ENCODE peak calls at places on chromosome 14, in five cellular contexts. One of them, this sample, is unnamed.

GRCh38 chr14:101880016-101880297 is 84.4 kb upstream of the DYNC1H1 start:
- DNase-seq in SK-N-SH: no peak
- DNase-seq in K562: no peak
- DNase-seq in A549: no peak
- DNase-seq in HepG2: no peak
- DNase-seq in this sample: no peak

GRCh38 chr14:39434401-39434800 is 2.2 kb upstream of the FBXO33 start:
- DNase-seq in SK-N-SH: no peak
- DNase-seq in HepG2: no peak
- DNase-seq in A549: no peak
- DNase-seq in K562: no peak
- DNase-seq in this sample: no peak

GRCh38 chr14:32594766-32595165 is 265.7 kb downstream of the AKAP6 start:
- DNase-seq in A549: no peak
- DNase-seq in HepG2: no peak
- DNase-seq in SK-N-SH: no peak
- DNase-seq in K562: no peak
- DNase-seq in this sample: no peak

GRCh38 chr14:73686901-73687300 is 27.3 kb downstream of the PNMA1 start:
- DNase-seq in K562: no peak
- DNase-seq in SK-N-SH: no peak
- DNase-seq in A549: no peak
- DNase-seq in HepG2: no peak
- DNase-seq in this sample: no peak

GRCh38 chr14:60274448-60274847 is 25.4 kb downstream of the PPM1A start:
- DNase-seq in A549: no peak
- DNase-seq in SK-N-SH: no peak
- DNase-seq in HepG2: peak; percentile 52
- DNase-seq in K562: no peak
- DNase-seq in this sample: no peak

GRCh38 chr14:60106341-60106740 is 14.6 kb downstream of the PCNX4 start:
- DNase-seq in A549: no peak
- DNase-seq in K562: no peak
- DNase-seq in SK-N-SH: no peak
- DNase-seq in HepG2: no peak
- DNase-seq in this sample: no peak

GRCh38 chr14:77140343-77140936 is 1.2 kb downstream of the ZDHHC22 start:
- DNase-seq in SK-N-SH: no peak
- DNase-seq in A549: no peak
- DNase-seq in K562: no peak
- DNase-seq in HepG2: no peak
- DNase-seq in this sample: no peak

GRCh38 chr14:61296707-61297502 is 15.8 kb upstream of the TMEM30B start:
- DNase-seq in HepG2: peak; percentile 20
- DNase-seq in SK-N-SH: peak; percentile 34
- DNase-seq in K562: peak; percentile 39
- DNase-seq in A549: peak; percentile 35
- DNase-seq in this sample: peak; percentile 32

GRCh38 chr14:59020382-59020781 is 168.1 kb upstream of the DAAM1 start:
- DNase-seq in K562: peak; percentile 6
- DNase-seq in A549: no peak
- DNase-seq in SK-N-SH: peak; percentile 8
- DNase-seq in HepG2: no peak
- DNase-seq in this sample: peak; percentile 21

GRCh38 chr14:91831337-91831736 is 36.0 kb downstream of the TC2N start:
- DNase-seq in K562: no peak
- DNase-seq in A549: no peak
- DNase-seq in SK-N-SH: no peak
- DNase-seq in HepG2: no peak
- DNase-seq in this sample: no peak
- H3K4me3 ChIP-seq in K562: no peak overlapping the region
- H3K4me3 ChIP-seq in A549: no peak overlapping the region
- H3K4me3 ChIP-seq in SK-N-SH: no peak overlapping the region
- H3K4me3 ChIP-seq in HepG2: no peak overlapping the region
- H3K4me3 ChIP-seq in this sample: no peak overlapping the region

DNA sequence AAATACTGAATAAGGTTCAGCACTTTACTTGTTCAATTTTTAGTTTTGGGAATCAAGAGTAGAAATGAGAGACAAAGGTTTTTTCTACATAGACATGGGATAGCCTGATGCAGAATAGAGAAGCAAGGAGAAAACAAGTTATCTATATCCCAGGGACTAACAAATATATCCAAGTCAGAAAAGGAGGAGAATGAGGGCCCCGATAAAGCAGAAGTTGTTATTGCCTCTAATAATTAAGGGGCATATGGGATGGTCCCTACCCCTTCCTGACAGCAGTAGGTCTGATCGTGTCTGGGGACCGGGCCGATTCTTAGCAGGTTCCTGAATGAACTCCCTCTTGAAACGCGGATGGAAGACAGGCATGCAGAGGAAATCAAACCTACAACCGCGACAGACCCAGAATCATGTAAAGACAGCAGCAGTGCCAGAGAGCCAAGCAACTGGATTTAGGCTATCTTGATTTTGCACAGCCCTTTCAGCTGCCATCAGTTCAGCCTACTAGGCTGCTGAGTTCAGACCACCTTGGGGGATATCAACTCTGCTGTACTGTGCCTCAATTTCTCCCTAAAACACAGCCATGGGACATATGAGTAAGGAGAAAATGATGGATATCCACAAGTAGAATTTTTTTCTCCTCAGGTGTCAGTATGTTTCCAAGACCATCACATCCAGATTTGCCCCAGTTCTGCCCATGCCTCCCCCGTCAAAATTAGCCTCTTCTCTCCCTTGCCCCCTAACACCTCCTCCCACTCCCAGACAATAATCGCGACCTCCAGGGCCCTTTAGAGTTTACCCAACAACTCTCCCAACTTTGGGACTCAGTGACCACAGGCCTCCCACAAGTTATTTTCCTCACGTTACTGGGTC is 706 bp downstream of the PRMT5 start:
- DNase-seq in SK-N-SH: no peak
- DNase-seq in K562: peak; percentile 36
- DNase-seq in A549: no peak
- DNase-seq in HepG2: no peak
- DNase-seq in this sample: peak; percentile 36
- TF ChIP-seq MAX in SK-N-SH: no peak
- TF ChIP-seq MAX in K562: no peak
- TF ChIP-seq MAX in A549: no peak
- TF ChIP-seq MAX in HepG2: no peak
- TF ChIP-seq MAX in this sample: no peak

GRCh38 chr14:105482486-105483110 is 4.1 kb upstream of the CRIP1 start:
- DNase-seq in K562: no peak
- DNase-seq in SK-N-SH: no peak
- DNase-seq in HepG2: no peak
- DNase-seq in A549: no peak
- DNase-seq in this sample: no peak
- H3K4me3 ChIP-seq in K562: no peak overlapping the region
- H3K4me3 ChIP-seq in SK-N-SH: no peak overlapping the region
- H3K4me3 ChIP-seq in HepG2: no peak overlapping the region
- H3K4me3 ChIP-seq in A549: no peak overlapping the region
- H3K4me3 ChIP-seq in this sample: no peak overlapping the region

GRCh38 chr14:53409289-53409688 is 256.2 kb upstream of the DDHD1 start:
- DNase-seq in SK-N-SH: no peak
- DNase-seq in A549: no peak
- DNase-seq in K562: no peak
- DNase-seq in HepG2: no peak
- DNase-seq in this sample: no peak
- TF ChIP-seq MAX in SK-N-SH: no peak
- TF ChIP-seq MAX in A549: no peak
- TF ChIP-seq MAX in K562: no peak
- TF ChIP-seq MAX in HepG2: no peak
- TF ChIP-seq MAX in this sample: no peak

GRCh38 chr14:94770815-94771190 is 890 bp upstream of the GSC start:
- DNase-seq in K562: no peak
- DNase-seq in HepG2: no peak
- DNase-seq in SK-N-SH: no peak
- DNase-seq in A549: no peak
- DNase-seq in this sample: no peak
- H3K4me3 ChIP-seq in K562: no peak overlapping the region
- H3K4me3 ChIP-seq in HepG2: no peak overlapping the region
- H3K4me3 ChIP-seq in SK-N-SH: no peak overlapping the region
- H3K4me3 ChIP-seq in A549: no peak overlapping the region
- H3K4me3 ChIP-seq in this sample: no peak overlapping the region

GRCh38 chr14:55814873-55815272 is 234.9 kb downstream of the KTN1 start:
- DNase-seq in K562: no peak
- DNase-seq in HepG2: no peak
- DNase-seq in A549: no peak
- DNase-seq in SK-N-SH: no peak
- DNase-seq in this sample: peak; percentile 66
- TF ChIP-seq MAX in K562: no peak
- TF ChIP-seq MAX in HepG2: no peak
- TF ChIP-seq MAX in A549: no peak
- TF ChIP-seq MAX in SK-N-SH: no peak
- TF ChIP-seq MAX in this sample: no peak

DNA sequence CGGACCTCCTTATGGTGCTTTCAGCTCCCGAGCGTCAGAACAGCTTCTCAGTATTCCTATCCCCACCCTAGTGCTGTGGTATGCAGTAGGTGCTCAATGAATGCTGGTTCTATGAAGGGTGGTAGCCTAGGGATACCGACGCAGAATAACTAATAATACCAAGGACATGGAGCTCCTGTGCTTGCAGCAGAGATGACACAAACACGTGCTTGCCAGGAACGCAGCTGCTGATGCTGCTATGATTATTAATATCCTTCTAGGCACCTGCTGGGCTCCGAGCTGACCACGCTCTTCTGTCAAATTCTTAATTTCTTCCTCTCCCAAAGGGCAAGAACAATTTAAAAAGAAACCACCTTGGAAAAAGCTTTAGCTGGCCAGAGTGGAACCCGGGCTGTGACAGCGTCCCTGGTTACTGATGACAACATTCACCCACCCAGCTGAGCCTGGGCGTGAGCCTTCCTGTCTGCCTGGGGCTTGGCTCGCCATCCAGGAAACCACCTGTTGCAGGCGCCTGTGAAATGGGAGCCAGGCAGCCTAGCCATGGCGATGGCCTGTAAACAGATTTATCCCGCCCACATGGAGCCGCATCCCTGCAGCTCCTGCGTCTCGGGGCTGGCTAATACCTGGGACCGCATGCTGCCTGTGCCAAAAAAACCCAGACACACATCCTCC is 28.8 kb downstream of the CLMN start:
- DNase-seq in SK-N-SH: peak; percentile 65
- DNase-seq in K562: no peak
- DNase-seq in A549: no peak
- DNase-seq in HepG2: no peak
- DNase-seq in this sample: no peak
- H3K4me3 ChIP-seq in SK-N-SH: no peak overlapping the region
- H3K4me3 ChIP-seq in K562: no peak overlapping the region
- H3K4me3 ChIP-seq in A549: no peak overlapping the region
- H3K4me3 ChIP-seq in HepG2: no peak overlapping the region
- H3K4me3 ChIP-seq in this sample: no peak overlapping the region

DNA sequence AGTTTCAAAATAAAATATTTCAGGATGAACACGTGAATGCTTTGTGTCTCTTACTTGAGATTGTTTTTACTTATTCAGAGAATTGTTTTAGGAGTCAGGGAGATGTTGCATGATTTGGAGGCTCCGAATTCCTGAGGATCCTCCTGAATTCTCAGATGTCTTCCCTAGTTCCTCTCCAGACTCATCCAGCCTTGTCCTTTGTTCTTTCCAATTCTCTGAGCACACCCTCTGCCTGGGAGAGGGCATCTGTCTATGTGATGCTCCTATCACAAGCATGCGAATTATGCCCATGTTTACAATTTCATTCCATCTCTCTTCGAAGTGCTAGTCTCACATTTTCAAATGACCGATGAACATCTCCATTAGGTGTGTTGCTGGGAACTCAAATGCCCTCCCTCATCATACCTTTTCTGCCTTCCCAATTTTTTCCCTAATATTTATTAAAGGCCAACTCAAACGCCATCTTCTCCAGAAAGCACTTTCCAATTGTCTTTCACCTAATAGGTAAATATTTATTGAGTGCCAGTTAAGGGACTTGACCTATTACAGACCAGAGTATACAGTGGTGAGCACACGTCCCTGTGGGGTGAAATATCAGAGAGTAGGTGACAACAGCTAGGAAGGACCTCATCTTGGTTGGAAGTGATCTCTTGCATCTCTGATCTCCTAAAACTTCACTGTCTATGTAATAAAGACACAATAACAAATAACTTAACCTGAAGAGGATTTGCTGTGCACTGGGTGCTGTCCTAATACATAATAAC is 64.4 kb downstream of the ARF6 start:
- DNase-seq in SK-N-SH: no peak
- DNase-seq in HepG2: no peak
- DNase-seq in A549: no peak
- DNase-seq in K562: no peak
- DNase-seq in this sample: no peak
- TF ChIP-seq MAX in SK-N-SH: no peak
- TF ChIP-seq MAX in HepG2: no peak
- TF ChIP-seq MAX in A549: no peak
- TF ChIP-seq MAX in K562: no peak
- TF ChIP-seq MAX in this sample: no peak

GRCh38 chr14:68822132-68822651 is 29.3 kb upstream of the ZFP36L1 start:
- DNase-seq in K562: peak; percentile 32
- DNase-seq in HepG2: no peak
- DNase-seq in SK-N-SH: peak; percentile 9
- DNase-seq in A549: no peak
- DNase-seq in this sample: no peak
- H3K4me3 ChIP-seq in K562: no peak overlapping the region
- H3K4me3 ChIP-seq in HepG2: no peak overlapping the region
- H3K4me3 ChIP-seq in SK-N-SH: no peak overlapping the region
- H3K4me3 ChIP-seq in A549: no peak overlapping the region
- H3K4me3 ChIP-seq in this sample: no peak overlapping the region

This sample was measured in NB4.